ENCODE peak calls at places on chromosomes 1 and 21, in four cellular contexts. G is effector memory CD4-positive, alpha-beta T cell; C is CD8-positive, alpha-beta T cell; I is WERI-Rb-1. J is an unnamed sample.

GRCh38 chr1:104906141-104906540 is 1156.4 kb downstream of the AMY1C start:
- DNase-seq in G (no peak), C (no peak), I (no peak), J (no peak)

GRCh38 chr21:19692231-19692630 is 1288.6 kb upstream of the TMPRSS15 start:
- DNase-seq in I (no peak), C (no peak), G (no peak), J (no peak)

GRCh38 chr1:156308078-156308477 is 9.0 kb upstream of the VHLL start:
- DNase-seq in I (no peak), G (no peak), C (no peak), J (no peak)

GRCh38 chr1:113928129-113928949 is 785 bp upstream of the HIPK1 start:
- DNase-seq in C (no peak), G (no peak), I (no peak), J (no peak)

GRCh38 chr21:34029724-34030528 is 43.5 kb upstream of the MRPS6 start:
- DNase-seq in G (peak; percentile 32), I (peak; percentile 19), C (no peak), J (peak; percentile 67)

GRCh38 chr1:91406773-91407389 is 2.2 kb upstream of the HFM1 start:
- DNase-seq in I (no peak), C (no peak), G (no peak), J (peak; percentile 2)

GRCh38 chr1:160519542-160520435 is 3.3 kb downstream of the SLAMF6 start:
- DNase-seq in I (no peak), C (no peak), G (no peak), J (no peak)

GRCh38 chr21:34524671-34525601 is 12.9 kb upstream of the KCNE1 start:
- DNase-seq in I (peak; percentile 68), C (no peak), G (no peak), J (peak; percentile 75)

GRCh38 chr1:228379165-228379460 is 27.5 kb downstream of the TRIM11 start:
- DNase-seq in C (no peak), I (no peak), G (no peak), J (peak; percentile 81)

GRCh38 chr1:223364685-223365382 is 858 bp upstream of the SUSD4 start:
- DNase-seq in I (peak; percentile 7), G (no peak), C (peak; percentile 50), J (peak; percentile 76)

GRCh38 chr1:54401799-54402198 is 4.4 kb downstream of the SSBP3 start:
- DNase-seq in G (no peak), I (no peak), C (no peak), J (no peak)

GRCh38 chr1:177190308-177190970 is 19.7 kb downstream of the BRINP2 start:
- DNase-seq in G (no peak), C (no peak), I (no peak), J (no peak)

GRCh38 chr1:8016244-8017241 is 9.6 kb downstream of the ERRFI1 start:
- DNase-seq in C (no peak), G (no peak), I (no peak), J (no peak)

GRCh38 chr1:151615711-151616504 is 4.1 kb downstream of the SNX27 start:
- DNase-seq in G (no peak), I (no peak), C (no peak), J (no peak)

GRCh38 chr1:163170331-163170730 is 32.4 kb downstream of the RGS5 start:
- DNase-seq in G (no peak), I (no peak), C (no peak), J (no peak)

GRCh38 chr1:173038875-173039554 is 11.7 kb downstream of the TNFSF18 start:
- DNase-seq in I (no peak), C (no peak), G (no peak), J (no peak)

GRCh38 chr21:27268290-27268689 is 301.4 kb upstream of the ADAMTS5 start:
- DNase-seq in G (no peak), I (no peak), C (no peak), J (no peak)

DNA sequence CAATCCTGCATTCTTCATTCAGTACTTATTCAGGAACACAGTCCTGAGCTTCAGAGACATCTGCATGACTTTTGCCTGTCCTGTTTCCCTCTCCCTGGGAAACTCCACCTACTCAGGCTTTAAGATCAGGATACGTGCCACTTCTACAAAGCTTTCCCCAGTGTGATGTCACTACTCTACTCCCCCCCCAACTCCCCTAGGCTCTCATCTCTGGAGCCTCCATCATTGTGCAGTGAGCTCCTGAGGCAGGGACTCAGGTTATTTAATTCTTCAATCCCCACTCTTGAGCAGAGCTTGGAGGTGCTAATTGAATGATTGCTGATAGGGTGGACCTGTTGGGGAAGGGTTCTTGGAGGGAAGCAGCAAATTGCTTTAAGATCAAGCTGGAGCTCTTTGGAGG is 1.2 kb downstream of the NT5C1A start:
- DNase-seq in C (no peak), I (no peak), G (no peak), J (no peak)
- H3K27me3 ChIP-seq in C (peaks cover 10% of the 10 kb centered on the region), I (peaks cover 31% of the 10 kb centered on the region), G (peaks cover 18% of the 10 kb centered on the region), J (peaks cover 95% of the 10 kb centered on the region)

DNA sequence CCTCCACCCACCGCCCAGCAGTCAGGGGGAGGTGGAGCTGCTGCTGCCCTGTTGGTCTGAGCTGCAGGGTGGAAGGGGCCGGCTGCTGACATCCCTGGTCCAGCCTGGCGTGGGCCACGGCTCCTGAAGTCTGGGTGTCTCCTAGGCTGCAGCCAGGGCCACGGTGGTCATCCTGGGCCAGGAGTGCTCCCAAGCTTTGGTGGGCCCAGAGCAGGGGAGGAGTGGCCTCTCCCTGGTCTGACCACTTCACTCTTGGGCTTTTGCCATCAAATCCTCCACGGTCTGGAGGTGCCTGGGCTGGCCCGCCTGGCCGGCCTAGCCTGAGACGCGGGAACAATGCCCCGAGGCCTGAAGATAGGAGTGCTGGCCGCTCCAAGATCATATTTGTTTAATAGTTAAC is 5.8 kb downstream of the PRDM16 start:
- DNase-seq in G (no peak), I (no peak), C (no peak), J (no peak)
- H3K27me3 ChIP-seq in G (peaks cover 19% of the 10 kb centered on the region), I (peaks cover 13% of the 10 kb centered on the region), C (peaks cover 15% of the 10 kb centered on the region), J (peaks cover 48% of the 10 kb centered on the region)

DNA sequence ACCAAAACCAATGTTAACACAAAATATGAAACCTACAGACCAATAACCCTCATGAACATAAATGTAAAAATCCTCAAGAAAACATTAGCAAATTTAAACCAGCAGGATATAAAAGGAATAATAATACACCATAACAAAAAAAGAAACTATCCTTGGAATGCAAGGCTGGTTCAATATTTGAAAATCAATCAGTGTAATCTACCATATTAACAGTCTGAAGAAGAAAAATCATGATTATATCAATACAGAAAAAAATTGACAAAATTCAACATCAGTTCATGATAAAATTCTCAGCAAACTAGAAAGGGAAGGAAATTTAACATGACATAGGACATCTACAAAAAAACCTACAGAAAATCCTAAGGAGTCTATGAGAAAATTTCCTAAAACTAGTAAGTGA is 19.8 kb downstream of the PRMT2 start:
- DNase-seq in G (no peak), C (no peak), I (no peak), J (no peak)
- H3K27me3 ChIP-seq in G (no peaks in the 10 kb centered on the region), C (no peaks in the 10 kb centered on the region), I (no peaks in the 10 kb centered on the region), J (no peaks in the 10 kb centered on the region)

GRCh38 chr21:37800122-37800455 is 116.2 kb downstream of the KCNJ6 start:
- DNase-seq in C (no peak), I (no peak), G (no peak), J (no peak)

GRCh38 chr21:37800496-37801061 is 115.7 kb downstream of the KCNJ6 start:
- DNase-seq in C (no peak), I (no peak), G (no peak), J (no peak)

GRCh38 chr21:37799193-37800121 is 116.8 kb downstream of the KCNJ6 start:
- DNase-seq in G (no peak), C (no peak), I (no peak), J (no peak)

GRCh38 chr21:37804001-37804400 is 112.3 kb downstream of the KCNJ6 start:
- DNase-seq in G (no peak), I (no peak), C (no peak), J (no peak)

GRCh38 chr21:37803076-37803475 is 113.2 kb downstream of the KCNJ6 start:
- DNase-seq in C (no peak), G (no peak), I (no peak), J (no peak)
- H3K27me3 ChIP-seq in C (no peaks in the 10 kb centered on the region), G (no peaks in the 10 kb centered on the region), I (no peaks in the 10 kb centered on the region), J (no peaks in the 10 kb centered on the region)

GRCh38 chr1:40786171-40786994 is 2.8 kb downstream of the KCNQ4 start:
- DNase-seq in G (no peak), I (no peak), C (no peak), J (peak; percentile 43)

GRCh38 chr1:40784771-40785151 is 1.2 kb downstream of the KCNQ4 start:
- DNase-seq in I (no peak), C (no peak), G (no peak), J (no peak)

GRCh38 chr1:40786995-40787705 is 3.6 kb downstream of the KCNQ4 start:
- DNase-seq in C (no peak), G (no peak), I (no peak), J (peak; percentile 61)

GRCh38 chr1:40784141-40784770 is 669 bp downstream of the KCNQ4 start:
- DNase-seq in I (no peak), G (no peak), C (no peak), J (peak; percentile 90)

DNA sequence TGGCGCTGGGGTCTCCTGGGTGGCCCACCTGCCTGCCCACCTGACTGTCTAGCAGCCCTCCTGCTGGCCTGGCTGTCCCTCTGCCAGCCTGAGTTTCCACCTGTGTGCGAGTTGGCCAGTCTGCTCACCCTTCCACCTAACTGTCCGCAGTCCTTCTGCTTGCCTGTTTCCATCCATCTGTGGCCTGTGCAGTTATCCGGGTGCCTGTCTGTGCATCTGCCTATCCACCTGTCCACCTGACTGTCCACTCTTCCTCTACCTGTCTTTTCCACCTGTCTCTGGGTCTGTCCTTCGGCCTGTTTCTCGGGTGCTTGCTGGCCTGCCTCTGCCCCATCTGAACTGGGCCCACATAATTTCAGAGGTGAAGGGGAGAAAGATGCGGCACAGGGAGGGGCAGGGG is 1.9 kb downstream of the KCNQ4 start:
- DNase-seq in C (no peak), I (no peak), G (no peak), J (peak; percentile 32)
- H3K27me3 ChIP-seq in C (peaks cover 10% of the 10 kb centered on the region), I (peaks cover 12% of the 10 kb centered on the region), G (peaks cover 10% of the 10 kb centered on the region), J (peaks cover 51% of the 10 kb centered on the region)

GRCh38 chr1:11692899-11693590 is 1.5 kb downstream of the DRAXIN start:
- DNase-seq in G (no peak), C (peak; percentile 60), I (no peak), J (no peak)
- H3K27me3 ChIP-seq in G (peaks cover 30% of the 10 kb centered on the region), C (peaks cover 12% of the 10 kb centered on the region), I (no peaks in the 10 kb centered on the region), J (peaks cover 7% of the 10 kb centered on the region)

J was measured in H7.